ENCODE peak calls at places on chromosome 22, in five cellular contexts. S, T, B, N and I are unnamed samples.

GRCh38 chr22:24819487-24819886 is 13.5 kb downstream of the SGSM1 start:
- DNase-seq in S (no peak), T (no peak), B (no peak), N (no peak), I (no peak)

GRCh38 chr22:33984741-33985287 is 64.5 kb upstream of the LARGE1 start:
- DNase-seq in S (no peak), T (no peak), B (no peak), N (no peak), I (no peak)

GRCh38 chr22:45319319-45319675 is 9.6 kb downstream of the FAM118A start:
- DNase-seq in S (no peak), T (peak; percentile 77), B (no peak), N (peak; percentile 60), I (no peak)

GRCh38 chr22:32788884-32789624 is 12.5 kb upstream of the TIMP3 start:
- DNase-seq in S (no peak), T (peak; percentile 72), B (no peak), N (no peak), I (no peak)

GRCh38 chr22:25334091-25334490 is 114.7 kb downstream of the CRYBB2 start:
- DNase-seq in S (peak; percentile 19), T (peak; percentile 16), B (peak; percentile 0), N (no peak), I (peak; percentile 27)

GRCh38 chr22:19184276-19184997 is 5.9 kb upstream of the SLC25A1 start:
- DNase-seq in S (no peak), T (no peak), B (no peak), N (no peak), I (no peak)

GRCh38 chr22:26320469-26320868 is 108.6 kb upstream of the ASPHD2 start:
- DNase-seq in S (no peak), T (no peak), B (no peak), N (no peak), I (no peak)

GRCh38 chr22:19974935-19975706 is 33.5 kb upstream of the TXNRD2 start:
- DNase-seq in S (no peak), T (no peak), B (no peak), N (no peak), I (peak; percentile 84)

GRCh38 chr22:22910272-22911240 is 22.9 kb downstream of the IGLL5 start:
- DNase-seq in S (no peak), T (no peak), B (no peak), N (no peak), I (peak; percentile 58)

GRCh38 chr22:22909605-22910271 is 22.1 kb downstream of the IGLL5 start:
- DNase-seq in S (no peak), T (no peak), B (no peak), N (no peak), I (no peak)

GRCh38 chr22:22908495-22908861 is 20.9 kb downstream of the IGLL5 start:
- DNase-seq in S (no peak), T (no peak), B (no peak), N (no peak), I (no peak)

GRCh38 chr22:22907551-22908494 is 20.2 kb downstream of the IGLL5 start:
- DNase-seq in S (no peak), T (no peak), B (no peak), N (no peak), I (no peak)

GRCh38 chr22:22908941-22909604 is 21.5 kb downstream of the IGLL5 start:
- DNase-seq in S (no peak), T (no peak), B (no peak), N (no peak), I (no peak)
- TF ChIP-seq RCOR1 in S (no peak), T (no peak), B (no peak), N (no peak), I (no peak)

GRCh38 chr22:40922484-40923303 is 28.5 kb upstream of the RBX1 start:
- DNase-seq in S (peak; percentile 47), T (peak; percentile 72), B (peak; percentile 47), N (peak; percentile 25), I (peak; percentile 63)
- TF ChIP-seq RCOR1 in S (no peak), T (no peak), B (no peak), N (no peak), I (no peak)

GRCh38 chr22:36770116-36770945 is 5.6 kb downstream of the IFT27 start:
- DNase-seq in S (no peak), T (no peak), B (no peak), N (no peak), I (no peak)
- TF ChIP-seq RCOR1 in S (no peak), T (no peak), B (no peak), N (no peak), I (no peak)

GRCh38 chr22:48052621-48052890 is 1290.1 kb downstream of the TBC1D22A start:
- DNase-seq in S (no peak), T (no peak), B (no peak), N (no peak), I (no peak)

GRCh38 chr22:48051796-48052620 is 1289.6 kb downstream of the TBC1D22A start:
- DNase-seq in S (no peak), T (no peak), B (no peak), N (no peak), I (no peak)

GRCh38 chr22:48047722-48048500 is 1285.5 kb downstream of the TBC1D22A start:
- DNase-seq in S (no peak), T (no peak), B (no peak), N (no peak), I (no peak)

GRCh38 chr22:48050836-48051235 is 1288.4 kb downstream of the TBC1D22A start:
- DNase-seq in S (no peak), T (no peak), B (no peak), N (no peak), I (no peak)

GRCh38 chr22:48049116-48049515 is 1286.7 kb downstream of the TBC1D22A start:
- DNase-seq in S (no peak), T (no peak), B (no peak), N (no peak), I (no peak)
- TF ChIP-seq RCOR1 in S (no peak), T (no peak), B (no peak), N (no peak), I (no peak)

DNA sequence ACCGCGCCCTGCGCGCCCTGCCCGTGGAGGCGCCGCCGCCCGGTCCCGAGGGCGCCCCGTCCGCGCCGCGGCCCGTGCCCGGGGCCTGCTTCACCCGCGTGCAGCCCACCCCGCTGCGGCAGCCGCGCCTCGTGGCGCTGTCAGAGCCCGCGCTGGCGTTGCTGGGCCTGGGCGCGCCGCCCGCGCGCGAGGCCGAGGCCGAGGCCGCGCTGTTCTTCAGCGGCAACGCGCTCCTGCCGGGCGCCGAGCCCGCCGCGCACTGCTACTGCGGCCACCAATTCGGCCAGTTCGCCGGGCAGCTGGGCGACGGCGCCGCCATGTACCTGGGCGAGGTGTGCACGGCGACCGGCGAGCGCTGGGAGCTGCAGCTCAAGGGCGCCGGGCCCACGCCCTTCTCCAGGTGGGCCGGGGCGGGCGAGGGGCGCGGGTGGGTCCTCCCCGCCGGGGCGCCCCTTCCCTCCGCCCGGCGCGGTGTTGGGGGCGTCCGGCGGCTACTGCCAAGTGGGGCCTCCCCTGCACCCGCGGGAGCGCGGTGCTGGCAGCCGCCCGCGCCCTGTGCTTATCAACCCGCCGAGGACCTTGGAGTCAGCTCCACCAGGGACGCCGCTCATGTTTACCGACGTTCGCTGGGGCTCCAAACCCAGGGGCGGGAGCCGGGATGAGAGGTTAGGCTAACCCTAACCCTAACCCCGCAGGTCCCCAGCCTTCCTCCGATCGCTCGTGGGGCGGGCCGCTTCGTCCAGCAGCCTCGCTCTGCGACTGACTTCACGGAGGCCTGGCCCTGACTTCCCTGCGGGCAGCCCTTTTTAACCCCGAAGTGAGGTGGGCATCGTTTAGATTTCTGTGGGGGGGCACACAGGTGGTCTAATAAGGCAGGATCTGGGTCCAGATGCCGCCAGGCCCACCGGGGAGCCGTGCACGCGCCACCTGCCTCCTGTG is 649 bp downstream of the SELENOO start:
- DNase-seq in S (no peak), T (no peak), B (no peak), N (no peak), I (peak; percentile 45)
- TF ChIP-seq RCOR1 in S (no peak), T (no peak), B (no peak), N (no peak), I (no peak)

GRCh38 chr22:27810566-27810965 is 9.0 kb upstream of the MN1 start:
- DNase-seq in S (no peak), T (peak; percentile 68), B (no peak), N (no peak), I (no peak)

GRCh38 chr22:27809700-27810365 is 8.3 kb upstream of the MN1 start:
- DNase-seq in S (no peak), T (no peak), B (no peak), N (no peak), I (no peak)

GRCh38 chr22:27811778-27812177 is 10.2 kb upstream of the MN1 start:
- DNase-seq in S (no peak), T (no peak), B (no peak), N (no peak), I (no peak)

GRCh38 chr22:27808730-27809129 is 7.2 kb upstream of the MN1 start:
- DNase-seq in S (no peak), T (no peak), B (no peak), N (no peak), I (no peak)

DNA sequence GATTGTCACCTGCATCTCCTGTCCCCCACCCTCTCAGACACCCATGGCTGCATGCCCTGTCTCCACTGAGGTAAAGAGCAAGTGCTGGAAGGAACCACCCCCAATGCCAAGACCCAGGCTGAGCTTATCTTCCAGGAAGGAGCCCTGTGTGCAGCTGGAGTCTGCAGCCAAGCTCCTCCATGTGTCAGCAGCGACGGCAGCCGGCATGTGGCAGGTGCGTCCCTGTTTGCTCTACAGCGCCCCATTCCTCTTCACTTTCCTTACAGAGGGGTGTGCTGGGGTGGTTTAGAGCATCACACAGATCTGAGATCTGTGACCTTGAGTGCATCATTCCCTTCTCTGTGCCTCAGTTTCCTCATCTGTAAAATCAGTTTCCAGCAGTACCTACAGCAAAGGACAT is 7.7 kb upstream of the MN1 start:
- DNase-seq in S (no peak), T (no peak), B (no peak), N (no peak), I (no peak)
- TF ChIP-seq RCOR1 in S (no peak), T (no peak), B (no peak), N (no peak), I (no peak)

DNA sequence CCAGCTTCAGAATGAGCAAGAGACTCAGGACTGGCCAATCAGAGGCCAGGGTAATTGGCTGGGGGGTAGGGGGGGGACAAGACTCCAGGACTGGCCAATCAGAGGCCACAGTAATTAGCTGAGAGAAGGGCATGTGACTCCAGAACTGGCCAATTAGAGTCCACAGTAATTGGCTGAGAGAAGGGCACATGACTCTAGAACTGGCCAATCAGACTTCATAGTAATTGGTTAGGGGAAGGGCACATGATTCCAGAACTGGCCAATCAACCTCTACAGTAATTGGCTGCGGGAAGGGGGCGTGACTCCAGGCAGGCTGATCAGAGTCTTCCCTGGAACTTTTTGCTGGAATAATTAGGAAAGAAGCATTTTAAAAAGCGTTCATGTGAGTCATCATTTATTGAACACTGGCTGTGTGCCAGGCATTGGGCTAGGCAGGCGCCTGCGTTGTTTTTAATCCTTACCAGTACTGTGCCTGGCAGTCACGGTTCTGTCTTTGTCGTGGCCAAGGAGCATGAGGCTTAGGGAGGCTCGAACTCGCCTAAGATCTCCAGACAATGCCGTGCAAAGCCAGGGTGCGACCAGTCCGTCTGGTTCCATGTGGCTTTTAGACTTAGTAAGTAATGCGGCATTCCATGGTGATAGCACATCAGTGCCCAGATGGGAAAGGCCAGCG is 508.1 kb downstream of the TBC1D22A start:
- DNase-seq in S (no peak), T (no peak), B (no peak), N (no peak), I (peak; percentile 9)
- TF ChIP-seq RCOR1 in S (no peak), T (no peak), B (no peak), N (no peak), I (no peak)